ENCODE peak calls at places on chromosome 15, in eight cellular contexts. X is ovary, E is lower lobe of right lung, T is stomach, K is fibroblast of lung, C is A549, D is breast epithelium, Q is transverse colon. U is an unnamed sample. For H3K4me1, the result is how much of the 10 kb centered on the place peaks cover.

GRCh38 chr15:80020731-80021130 is 38.7 kb upstream of the ZFAND6 start:
- DNase-seq in X (no peak), E (no peak), T (no peak), K (no peak), C (no peak), D (no peak), Q (no peak), U (no peak)

GRCh38 chr15:93566777-93567176 is 477.8 kb upstream of the RGMA start:
- DNase-seq in X (no peak), E (no peak), T (no peak), K (no peak), C (no peak), D (no peak), Q (no peak), U (no peak)

GRCh38 chr15:55897560-55898336 is 95.7 kb downstream of the NEDD4 start:
- DNase-seq in X (peak), E (no peak), T (peak), K (peak), C (peak), D (no peak), Q (peak), U (no peak)

GRCh38 chr15:69080203-69080957 is 65.9 kb downstream of the NOX5 start:
- DNase-seq in X (no peak), E (no peak), T (no peak), K (no peak), C (no peak), D (no peak), Q (no peak), U (no peak)

GRCh38 chr15:33022629-33023028 is 171.9 kb downstream of the FMN1 start:
- DNase-seq in X (no peak), E (peak), T (peak), K (peak), C (no peak), D (peak), Q (peak), U (peak)

GRCh38 chr15:41603941-41604660 is 45.1 kb downstream of the TYRO3 start:
- DNase-seq in X (peak), E (peak), T (peak), K (peak), C (peak), D (peak), Q (peak), U (peak)

GRCh38 chr15:56927816-56928215 is 9.4 kb downstream of the TCF12 start:
- DNase-seq in X (no peak), E (no peak), T (no peak), K (no peak), C (no peak), D (no peak), Q (no peak), U (no peak)

GRCh38 chr15:82828064-82828463 is 18.6 kb downstream of the WHAMM start:
- DNase-seq in X (no peak), E (no peak), T (no peak), K (no peak), C (no peak), D (no peak), Q (no peak), U (no peak)

GRCh38 chr15:101615414-101615985 is 36.7 kb downstream of the TM2D3 start:
- DNase-seq in X (no peak), E (no peak), T (no peak), K (no peak), C (no peak), D (no peak), Q (no peak), U (no peak)
- H3K4me3 ChIP-seq in X (no peak), E (no peak), T (no peak), K (no peak), C (peak), D (no peak), Q (no peak), U (no peak)

DNA sequence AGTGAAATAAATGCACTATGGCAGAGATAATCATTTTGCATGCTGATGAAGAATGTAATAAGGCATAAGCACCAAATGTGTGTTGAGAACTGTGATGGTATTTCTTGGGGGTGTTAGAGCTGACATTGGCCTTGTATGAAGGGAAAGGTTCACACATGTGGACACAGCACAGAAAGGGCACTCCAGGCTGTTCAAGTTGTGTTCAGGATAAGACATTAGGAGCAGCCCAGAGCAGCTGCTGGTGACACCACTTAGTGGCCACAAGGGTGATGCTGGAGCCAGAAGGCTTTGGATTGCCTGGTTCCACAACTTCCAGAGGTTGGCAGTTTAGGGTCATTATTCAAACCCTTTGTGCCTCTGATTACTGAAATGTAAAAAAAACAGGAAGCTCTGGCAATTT is 155.4 kb downstream of the GOLGA6L6 start:
- DNase-seq in X (no peak), E (no peak), T (no peak), K (no peak), C (no peak), D (no peak), Q (no peak), U (no peak)
- TF ChIP-seq CTCF in X (no peak), E (no peak), T (no peak), K (no peak), C (no peak), D (no peak), Q (no peak), U (no peak)

GRCh38 chr15:89087830-89088604 is at the start of gene ABHD2:
- DNase-seq in X (peak), E (peak), T (peak), K (peak), C (peak), D (peak), Q (peak), U (peak)
- H3K4me1 ChIP-seq in X (under half), E (half or more), T (under half), K (under half), C (under half), D (under half), Q (under half), U (under half)

GRCh38 chr15:71489570-71489969 is 320.8 kb upstream of the NR2E3 start:
- DNase-seq in X (no peak), E (no peak), T (no peak), K (no peak), C (no peak), D (no peak), Q (no peak), U (no peak)

GRCh38 chr15:71480566-71480965 is 329.8 kb upstream of the NR2E3 start:
- DNase-seq in X (no peak), E (no peak), T (no peak), K (no peak), C (no peak), D (no peak), Q (no peak), U (no peak)

GRCh38 chr15:71484080-71484479 is 326.3 kb upstream of the NR2E3 start:
- DNase-seq in X (no peak), E (no peak), T (no peak), K (no peak), C (no peak), D (no peak), Q (no peak), U (no peak)

DNA sequence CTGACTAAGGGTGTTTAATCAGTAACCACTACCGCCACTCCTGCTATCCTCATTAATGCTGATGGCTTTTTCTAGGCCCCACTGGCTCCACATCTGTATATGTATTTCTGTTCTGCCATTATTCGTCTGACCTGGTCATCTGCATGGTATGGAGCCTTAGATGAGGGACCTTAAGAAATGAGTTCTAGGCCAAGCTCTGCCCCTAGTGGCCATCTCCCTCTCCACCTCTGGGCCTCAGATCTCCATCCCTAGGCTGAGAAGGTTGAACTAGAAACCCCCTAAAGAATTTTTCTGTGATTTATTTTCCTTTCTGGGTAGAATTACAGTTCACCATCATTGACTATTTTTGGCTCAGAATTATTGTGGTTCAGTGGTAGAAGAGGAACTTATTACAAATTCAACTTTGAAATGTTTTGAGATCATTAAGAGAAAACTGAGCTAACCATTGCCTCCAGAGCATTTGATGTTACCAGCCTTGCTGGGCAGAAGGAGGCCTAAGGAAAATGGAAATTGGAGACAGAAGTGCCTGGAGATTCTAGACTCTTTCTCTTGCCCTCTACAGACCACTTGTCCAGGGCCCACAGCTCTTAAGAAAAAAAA is 325.2 kb upstream of the NR2E3 start:
- DNase-seq in X (no peak), E (no peak), T (no peak), K (no peak), C (peak), D (no peak), Q (no peak), U (no peak)
- H3K4me3 ChIP-seq in X (no peak), E (no peak), T (no peak), K (no peak), C (no peak), D (no peak), Q (no peak), U (no peak)

GRCh38 chr15:27495963-27496459 is 525.0 kb downstream of the GABRG3 start:
- DNase-seq in X (no peak), E (no peak), T (no peak), K (no peak), C (no peak), D (no peak), Q (no peak), U (no peak)
- TF ChIP-seq CTCF in X (no peak), E (no peak), T (no peak), K (no peak), C (no peak), D (no peak), Q (no peak), U (no peak)

GRCh38 chr15:59321000-59321689 is 51.5 kb downstream of the MYO1E start:
- DNase-seq in X (no peak), E (no peak), T (no peak), K (no peak), C (no peak), D (no peak), Q (no peak), U (no peak)
- H3K4me1 ChIP-seq in X (under half), E (under half), T (under half), K (under half), C (half or more), D (under half), Q (under half), U (under half)

DNA sequence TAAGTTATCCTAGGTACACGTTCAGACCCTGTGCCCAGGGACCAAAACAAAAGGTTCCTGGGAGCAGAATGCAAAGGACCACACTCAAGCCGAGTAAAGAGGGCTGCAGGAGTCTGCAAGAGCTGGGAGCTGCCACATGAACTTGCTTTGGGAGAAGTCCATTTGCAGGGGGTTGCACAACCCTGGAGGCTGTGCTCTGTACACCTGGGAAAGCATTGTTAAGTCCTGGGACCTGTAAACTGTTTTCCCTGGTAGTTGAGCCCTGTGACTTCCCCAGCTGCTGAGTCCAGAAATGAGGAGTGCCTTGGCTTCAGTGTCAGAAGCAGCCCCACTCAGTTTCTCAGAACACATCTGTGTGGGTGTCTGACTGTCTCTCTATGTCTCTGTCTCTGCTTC is 102.2 kb upstream of the TPM1 start:
- DNase-seq in X (no peak), E (no peak), T (no peak), K (no peak), C (no peak), D (peak), Q (no peak), U (no peak)
- H3K4me3 ChIP-seq in X (no peak), E (no peak), T (no peak), K (no peak), C (no peak), D (no peak), Q (no peak), U (no peak)